ENCODE peak calls at places on chromosomes 3 and 15, in six cellular contexts. Y is T-helper 1 cell, U is AG09309, B is progenitor cell of endocrine pancreas, V is RWPE1, J is neuronal stem cell. Z is an unnamed sample.

GRCh38 chr15:65077981-65078352 is 1.4 kb downstream of the KBTBD13 start:
- DNase-seq in U (no peak), Y (no peak), V (no peak), B (peak), J (no peak), Z (peak)

GRCh38 chr3:29746163-29746562 is 465.3 kb downstream of the RBMS3 start:
- DNase-seq in J (no peak), V (no peak), U (no peak), B (no peak), Y (no peak), Z (no peak)

GRCh38 chr15:84795186-84795585 is 22.0 kb upstream of the ALPK3 start:
- DNase-seq in J (no peak), U (peak), Y (no peak), B (no peak), V (no peak), Z (no peak)

GRCh38 chr3:55631766-55632331 is 144.7 kb upstream of the WNT5A start:
- DNase-seq in B (no peak), V (no peak), Y (no peak), J (no peak), U (no peak), Z (no peak)

GRCh38 chr3:43960448-43960840 is 269.7 kb downstream of the ABHD5 start:
- DNase-seq in U (no peak), V (no peak), Y (no peak), J (no peak), B (no peak), Z (no peak)

GRCh38 chr15:42018306-42019224 is 2.3 kb downstream of the PLA2G4E start:
- DNase-seq in U (no peak), B (no peak), V (no peak), J (no peak), Y (no peak), Z (no peak)

GRCh38 chr3:44795197-44795596 is 33.6 kb downstream of the KIF15 start:
- DNase-seq in U (peak), B (no peak), Y (no peak), V (no peak), J (no peak), Z (no peak)

GRCh38 chr15:29312387-29312786 is 42.8 kb upstream of the NSMCE3 start:
- DNase-seq in J (no peak), U (peak), B (no peak), Y (no peak), V (no peak), Z (no peak)

GRCh38 chr15:35934383-35935049 is 388.6 kb upstream of the DPH6 start:
- DNase-seq in U (no peak), Y (no peak), B (no peak), J (no peak), V (no peak), Z (no peak)

GRCh38 chr3:110400315-110400714 is 671.3 kb upstream of the NECTIN3 start:
- DNase-seq in J (no peak), Y (no peak), B (no peak), V (no peak), U (no peak), Z (no peak)

GRCh38 chr15:85582076-85582718 is 201.8 kb downstream of the AKAP13 start:
- DNase-seq in B (no peak), V (no peak), J (no peak), U (no peak), Y (no peak), Z (peak)

GRCh38 chr3:64254443-64254842 is 29.2 kb upstream of the PRICKLE2 start:
- DNase-seq in U (no peak), Y (no peak), J (no peak), V (no peak), B (no peak), Z (no peak)

GRCh38 chr3:150623945-150624344 is 20.8 kb downstream of the SELENOT start:
- DNase-seq in B (no peak), U (no peak), V (no peak), J (no peak), Y (no peak), Z (no peak)

GRCh38 chr15:70451861-70452653 is 311.3 kb downstream of the UACA start:
- DNase-seq in V (no peak), B (peak), Y (no peak), J (no peak), U (no peak), Z (no peak)

GRCh38 chr15:71115567-71116351 is 488 bp downstream of the THSD4 start:
- DNase-seq in B (peak), Y (no peak), J (no peak), U (no peak), V (peak), Z (peak)

GRCh38 chr3:69020424-69020823 is 6.9 kb upstream of the EOGT start:
- DNase-seq in V (no peak), U (no peak), Y (no peak), B (no peak), J (no peak), Z (no peak)

GRCh38 chr3:116442331-116443021 is 2.8 kb downstream of the LSAMP start:
- DNase-seq in U (no peak), J (no peak), Y (no peak), B (no peak), V (no peak), Z (no peak)

GRCh38 chr3:187811580-187812250 is 66.4 kb upstream of the BCL6 start:
- DNase-seq in Y (no peak), B (no peak), V (peak), U (peak), J (no peak), Z (no peak)

GRCh38 chr15:40790723-40791122 is 16.2 kb upstream of the ZFYVE19 start:
- DNase-seq in V (no peak), J (no peak), U (no peak), Y (no peak), B (no peak), Z (no peak)

GRCh38 chr3:102206506-102207145 is 228.2 kb upstream of the ZPLD1 start:
- DNase-seq in Y (no peak), B (no peak), J (no peak), U (peak), V (no peak), Z (no peak)

GRCh38 chr3:107845355-107846281 is 245.2 kb downstream of the CD47 start:
- DNase-seq in V (peak), U (peak), Y (no peak), J (no peak), B (no peak), Z (no peak)

GRCh38 chr15:56242576-56243116 is 1.0 kb downstream of the RFX7 start:
- DNase-seq in J (peak), Y (no peak), V (peak), U (no peak), B (no peak), Z (no peak)

GRCh38 chr3:32392530-32393302 is 1.1 kb downstream of the CMTM7 start:
- DNase-seq in U (no peak), V (no peak), J (no peak), B (no peak), Y (no peak), Z (no peak)

GRCh38 chr3:131261137-131261536 is 120.4 kb upstream of the NUDT16 start:
- DNase-seq in V (no peak), B (no peak), U (no peak), Y (no peak), J (no peak), Z (no peak)

Z was measured in B cell.